ENCODE peak calls at places on chromosomes 12 and 14, in nine cellular contexts. One of them, this sample, is unnamed.

GRCh38 chr12:131943389-131943788 is 6.4 kb upstream of the EP400 start:
- DNase-seq in foreskin keratinocyte: no peak
- DNase-seq in HFF-Myc: no peak
- DNase-seq in GM13977: no peak
- DNase-seq in brain microvascular endothelial cell: no peak
- DNase-seq in astrocyte of the spinal cord: no peak
- DNase-seq in HCT116: no peak
- DNase-seq in cardiac muscle cell: no peak
- DNase-seq in WERI-Rb-1: no peak
- DNase-seq in this sample: no peak

GRCh38 chr12:63362801-63363200 is 211.8 kb upstream of the AVPR1A start:
- DNase-seq in foreskin keratinocyte: peak
- DNase-seq in HFF-Myc: peak
- DNase-seq in GM13977: no peak
- DNase-seq in brain microvascular endothelial cell: peak
- DNase-seq in astrocyte of the spinal cord: peak
- DNase-seq in HCT116: no peak
- DNase-seq in cardiac muscle cell: no peak
- DNase-seq in WERI-Rb-1: no peak
- DNase-seq in this sample: peak

GRCh38 chr12:50614167-50614762 is 109.5 kb downstream of the DIP2B start:
- DNase-seq in foreskin keratinocyte: peak
- DNase-seq in HFF-Myc: no peak
- DNase-seq in GM13977: no peak
- DNase-seq in brain microvascular endothelial cell: peak
- DNase-seq in astrocyte of the spinal cord: peak
- DNase-seq in HCT116: peak
- DNase-seq in cardiac muscle cell: peak
- DNase-seq in WERI-Rb-1: no peak
- DNase-seq in this sample: peak

GRCh38 chr12:78562358-78563205 is 302.0 kb upstream of the SYT1 start:
- DNase-seq in foreskin keratinocyte: peak
- DNase-seq in HFF-Myc: peak
- DNase-seq in GM13977: no peak
- DNase-seq in brain microvascular endothelial cell: peak
- DNase-seq in astrocyte of the spinal cord: peak
- DNase-seq in HCT116: peak
- DNase-seq in cardiac muscle cell: peak
- DNase-seq in WERI-Rb-1: no peak
- DNase-seq in this sample: peak

GRCh38 chr12:47556631-47557030 is 149.2 kb downstream of the RPAP3 start:
- DNase-seq in foreskin keratinocyte: no peak
- DNase-seq in HFF-Myc: no peak
- DNase-seq in GM13977: no peak
- DNase-seq in brain microvascular endothelial cell: no peak
- DNase-seq in astrocyte of the spinal cord: no peak
- DNase-seq in HCT116: no peak
- DNase-seq in cardiac muscle cell: no peak
- DNase-seq in WERI-Rb-1: no peak
- DNase-seq in this sample: peak

GRCh38 chr12:54941659-54942058 is 42.9 kb downstream of the TESPA1 start:
- DNase-seq in foreskin keratinocyte: no peak
- DNase-seq in HFF-Myc: no peak
- DNase-seq in GM13977: no peak
- DNase-seq in brain microvascular endothelial cell: no peak
- DNase-seq in astrocyte of the spinal cord: no peak
- DNase-seq in HCT116: no peak
- DNase-seq in cardiac muscle cell: no peak
- DNase-seq in WERI-Rb-1: no peak
- DNase-seq in this sample: no peak

GRCh38 chr12:1936406-1937320 is 18.2 kb upstream of the CACNA2D4 start:
- DNase-seq in foreskin keratinocyte: peak
- DNase-seq in HFF-Myc: no peak
- DNase-seq in GM13977: no peak
- DNase-seq in brain microvascular endothelial cell: peak
- DNase-seq in astrocyte of the spinal cord: peak
- DNase-seq in HCT116: no peak
- DNase-seq in cardiac muscle cell: peak
- DNase-seq in WERI-Rb-1: no peak
- DNase-seq in this sample: peak

GRCh38 chr14:100127853-100128455 is 31.5 kb downstream of the DEGS2 start:
- DNase-seq in foreskin keratinocyte: no peak
- DNase-seq in HFF-Myc: no peak
- DNase-seq in GM13977: no peak
- DNase-seq in brain microvascular endothelial cell: no peak
- DNase-seq in astrocyte of the spinal cord: no peak
- DNase-seq in HCT116: no peak
- DNase-seq in cardiac muscle cell: no peak
- DNase-seq in WERI-Rb-1: no peak
- DNase-seq in this sample: no peak

GRCh38 chr12:124537525-124538193 is 29.8 kb downstream of the NCOR2 start:
- DNase-seq in foreskin keratinocyte: no peak
- DNase-seq in HFF-Myc: no peak
- DNase-seq in GM13977: no peak
- DNase-seq in brain microvascular endothelial cell: no peak
- DNase-seq in astrocyte of the spinal cord: no peak
- DNase-seq in HCT116: no peak
- DNase-seq in cardiac muscle cell: no peak
- DNase-seq in WERI-Rb-1: peak
- DNase-seq in this sample: no peak

GRCh38 chr12:4742421-4742970 is 22.3 kb downstream of the GALNT8 start:
- DNase-seq in foreskin keratinocyte: no peak
- DNase-seq in HFF-Myc: no peak
- DNase-seq in GM13977: no peak
- DNase-seq in brain microvascular endothelial cell: no peak
- DNase-seq in astrocyte of the spinal cord: no peak
- DNase-seq in HCT116: no peak
- DNase-seq in cardiac muscle cell: no peak
- DNase-seq in WERI-Rb-1: no peak
- DNase-seq in this sample: no peak

GRCh38 chr12:86634706-86635410 is 378.7 kb upstream of the MGAT4C start:
- DNase-seq in foreskin keratinocyte: peak
- DNase-seq in HFF-Myc: no peak
- DNase-seq in GM13977: no peak
- DNase-seq in brain microvascular endothelial cell: no peak
- DNase-seq in astrocyte of the spinal cord: peak
- DNase-seq in HCT116: no peak
- DNase-seq in cardiac muscle cell: peak
- DNase-seq in WERI-Rb-1: no peak
- DNase-seq in this sample: peak

GRCh38 chr12:2664721-2665577 is 129.8 kb upstream of the FKBP4 start:
- DNase-seq in foreskin keratinocyte: no peak
- DNase-seq in HFF-Myc: no peak
- DNase-seq in GM13977: no peak
- DNase-seq in brain microvascular endothelial cell: no peak
- DNase-seq in astrocyte of the spinal cord: no peak
- DNase-seq in HCT116: no peak
- DNase-seq in cardiac muscle cell: no peak
- DNase-seq in WERI-Rb-1: no peak
- DNase-seq in this sample: no peak

GRCh38 chr14:22112004-22112403 is 438.4 kb upstream of the OR4E1 start:
- DNase-seq in foreskin keratinocyte: no peak
- DNase-seq in HFF-Myc: no peak
- DNase-seq in GM13977: peak
- DNase-seq in brain microvascular endothelial cell: no peak
- DNase-seq in astrocyte of the spinal cord: no peak
- DNase-seq in HCT116: no peak
- DNase-seq in cardiac muscle cell: no peak
- DNase-seq in WERI-Rb-1: peak
- DNase-seq in this sample: peak

GRCh38 chr14:57268161-57269067 is at the start of the genes AP5M1 and EXOC5:
- DNase-seq in foreskin keratinocyte: peak
- DNase-seq in HFF-Myc: peak
- DNase-seq in GM13977: peak
- DNase-seq in brain microvascular endothelial cell: peak
- DNase-seq in astrocyte of the spinal cord: peak
- DNase-seq in HCT116: peak
- DNase-seq in cardiac muscle cell: peak
- DNase-seq in WERI-Rb-1: peak
- DNase-seq in this sample: peak
- TF ChIP-seq CTCF in foreskin keratinocyte: no peak
- TF ChIP-seq CTCF in HFF-Myc: no peak
- TF ChIP-seq CTCF in GM13977: peak
- TF ChIP-seq CTCF in brain microvascular endothelial cell: no peak
- TF ChIP-seq CTCF in astrocyte of the spinal cord: no peak
- TF ChIP-seq CTCF in HCT116: no peak
- TF ChIP-seq CTCF in cardiac muscle cell: no peak
- TF ChIP-seq CTCF in WERI-Rb-1: peak
- TF ChIP-seq CTCF in this sample: no peak

GRCh38 chr14:101557811-101558738 is 3.2 kb upstream of the DIO3 start:
- DNase-seq in foreskin keratinocyte: no peak
- DNase-seq in HFF-Myc: no peak
- DNase-seq in GM13977: no peak
- DNase-seq in brain microvascular endothelial cell: no peak
- DNase-seq in astrocyte of the spinal cord: no peak
- DNase-seq in HCT116: no peak
- DNase-seq in cardiac muscle cell: peak
- DNase-seq in WERI-Rb-1: peak
- DNase-seq in this sample: peak
- TF ChIP-seq CTCF in foreskin keratinocyte: no peak
- TF ChIP-seq CTCF in HFF-Myc: peak
- TF ChIP-seq CTCF in GM13977: no peak
- TF ChIP-seq CTCF in brain microvascular endothelial cell: peak
- TF ChIP-seq CTCF in astrocyte of the spinal cord: no peak
- TF ChIP-seq CTCF in HCT116: no peak
- TF ChIP-seq CTCF in cardiac muscle cell: peak
- TF ChIP-seq CTCF in WERI-Rb-1: peak
- TF ChIP-seq CTCF in this sample: no peak

GRCh38 chr12:108981835-108982234 is 39.0 kb downstream of the SVOP start:
- DNase-seq in foreskin keratinocyte: no peak
- DNase-seq in HFF-Myc: no peak
- DNase-seq in GM13977: no peak
- DNase-seq in brain microvascular endothelial cell: no peak
- DNase-seq in astrocyte of the spinal cord: no peak
- DNase-seq in HCT116: no peak
- DNase-seq in cardiac muscle cell: no peak
- DNase-seq in WERI-Rb-1: no peak
- DNase-seq in this sample: no peak
- TF ChIP-seq CTCF in foreskin keratinocyte: no peak
- TF ChIP-seq CTCF in HFF-Myc: no peak
- TF ChIP-seq CTCF in GM13977: no peak
- TF ChIP-seq CTCF in brain microvascular endothelial cell: no peak
- TF ChIP-seq CTCF in astrocyte of the spinal cord: no peak
- TF ChIP-seq CTCF in HCT116: no peak
- TF ChIP-seq CTCF in cardiac muscle cell: no peak
- TF ChIP-seq CTCF in WERI-Rb-1: no peak
- TF ChIP-seq CTCF in this sample: no peak

GRCh38 chr12:52442600-52443061 is 8.5 kb upstream of the KRT75 start:
- DNase-seq in foreskin keratinocyte: peak
- DNase-seq in HFF-Myc: peak
- DNase-seq in GM13977: no peak
- DNase-seq in brain microvascular endothelial cell: peak
- DNase-seq in astrocyte of the spinal cord: peak
- DNase-seq in HCT116: peak
- DNase-seq in cardiac muscle cell: peak
- DNase-seq in WERI-Rb-1: no peak
- DNase-seq in this sample: peak
- TF ChIP-seq CTCF in foreskin keratinocyte: peak
- TF ChIP-seq CTCF in HFF-Myc: no peak
- TF ChIP-seq CTCF in GM13977: no peak
- TF ChIP-seq CTCF in brain microvascular endothelial cell: peak
- TF ChIP-seq CTCF in astrocyte of the spinal cord: peak
- TF ChIP-seq CTCF in HCT116: peak
- TF ChIP-seq CTCF in cardiac muscle cell: peak
- TF ChIP-seq CTCF in WERI-Rb-1: no peak
- TF ChIP-seq CTCF in this sample: no peak

DNA sequence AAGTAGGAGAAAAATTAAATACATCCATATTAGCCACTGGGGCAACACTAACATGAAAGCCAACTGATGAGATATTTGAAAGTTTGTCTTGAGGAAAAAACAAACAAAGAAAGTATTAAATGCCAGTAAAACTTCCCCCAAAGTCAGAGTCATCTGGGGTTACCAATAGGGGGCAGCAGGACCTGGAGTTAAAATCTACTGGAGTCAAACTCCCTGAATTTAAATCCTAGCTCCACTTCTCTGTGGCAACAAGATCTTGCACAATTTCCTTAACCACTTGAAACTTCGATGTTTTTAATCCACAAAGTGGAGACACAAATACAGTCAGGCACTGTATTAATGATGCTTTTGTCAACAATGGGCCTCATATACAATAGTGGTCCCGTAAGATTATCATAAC is 14.4 kb downstream of the PLEKHG7 start:
- DNase-seq in foreskin keratinocyte: no peak
- DNase-seq in HFF-Myc: peak
- DNase-seq in GM13977: no peak
- DNase-seq in brain microvascular endothelial cell: peak
- DNase-seq in astrocyte of the spinal cord: peak
- DNase-seq in HCT116: peak
- DNase-seq in cardiac muscle cell: peak
- DNase-seq in WERI-Rb-1: peak
- DNase-seq in this sample: peak
- TF ChIP-seq CTCF in foreskin keratinocyte: peak
- TF ChIP-seq CTCF in HFF-Myc: peak
- TF ChIP-seq CTCF in GM13977: peak
- TF ChIP-seq CTCF in brain microvascular endothelial cell: peak
- TF ChIP-seq CTCF in astrocyte of the spinal cord: peak
- TF ChIP-seq CTCF in HCT116: peak
- TF ChIP-seq CTCF in cardiac muscle cell: peak
- TF ChIP-seq CTCF in WERI-Rb-1: peak
- TF ChIP-seq CTCF in this sample: peak

GRCh38 chr14:92039720-92040430 is at the start of gene TRIP11:
- DNase-seq in foreskin keratinocyte: peak
- DNase-seq in HFF-Myc: peak
- DNase-seq in GM13977: peak
- DNase-seq in brain microvascular endothelial cell: peak
- DNase-seq in astrocyte of the spinal cord: peak
- DNase-seq in HCT116: peak
- DNase-seq in cardiac muscle cell: peak
- DNase-seq in WERI-Rb-1: peak
- DNase-seq in this sample: peak
- TF ChIP-seq CTCF in foreskin keratinocyte: no peak
- TF ChIP-seq CTCF in HFF-Myc: no peak
- TF ChIP-seq CTCF in GM13977: no peak
- TF ChIP-seq CTCF in brain microvascular endothelial cell: no peak
- TF ChIP-seq CTCF in astrocyte of the spinal cord: no peak
- TF ChIP-seq CTCF in HCT116: no peak
- TF ChIP-seq CTCF in cardiac muscle cell: no peak
- TF ChIP-seq CTCF in WERI-Rb-1: no peak
- TF ChIP-seq CTCF in this sample: no peak

DNA sequence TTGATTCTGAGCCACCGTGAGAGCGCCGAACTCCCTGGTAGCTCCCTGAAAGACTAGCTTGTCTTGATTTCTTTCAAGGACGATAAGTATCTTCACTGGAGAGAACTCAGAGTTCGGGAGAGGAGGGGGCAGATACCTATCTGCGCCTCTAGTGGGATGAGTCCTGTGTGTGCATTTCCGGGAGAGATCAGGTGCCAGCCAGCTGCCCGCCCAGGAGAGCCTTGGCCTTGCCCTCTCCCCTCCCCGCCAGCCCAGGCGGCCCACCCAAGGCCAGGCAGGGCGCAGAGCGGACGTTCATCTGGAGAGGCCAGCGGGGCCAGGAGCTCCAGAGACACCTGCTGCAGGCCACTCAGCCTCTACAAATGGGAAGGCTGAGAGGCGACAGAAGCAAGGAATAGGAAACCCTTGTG is 1.0 kb downstream of the CD9 start:
- DNase-seq in foreskin keratinocyte: no peak
- DNase-seq in HFF-Myc: no peak
- DNase-seq in GM13977: no peak
- DNase-seq in brain microvascular endothelial cell: no peak
- DNase-seq in astrocyte of the spinal cord: no peak
- DNase-seq in HCT116: no peak
- DNase-seq in cardiac muscle cell: no peak
- DNase-seq in WERI-Rb-1: no peak
- DNase-seq in this sample: peak
- TF ChIP-seq CTCF in foreskin keratinocyte: peak
- TF ChIP-seq CTCF in HFF-Myc: no peak
- TF ChIP-seq CTCF in GM13977: no peak
- TF ChIP-seq CTCF in brain microvascular endothelial cell: no peak
- TF ChIP-seq CTCF in astrocyte of the spinal cord: no peak
- TF ChIP-seq CTCF in HCT116: peak
- TF ChIP-seq CTCF in cardiac muscle cell: no peak
- TF ChIP-seq CTCF in WERI-Rb-1: no peak
- TF ChIP-seq CTCF in this sample: no peak

GRCh38 chr12:128424931-128425431 is 158.0 kb downstream of the TMEM132C start:
- DNase-seq in foreskin keratinocyte: no peak
- DNase-seq in HFF-Myc: no peak
- DNase-seq in GM13977: no peak
- DNase-seq in brain microvascular endothelial cell: no peak
- DNase-seq in astrocyte of the spinal cord: no peak
- DNase-seq in HCT116: no peak
- DNase-seq in cardiac muscle cell: no peak
- DNase-seq in WERI-Rb-1: no peak
- DNase-seq in this sample: no peak
- TF ChIP-seq CTCF in foreskin keratinocyte: no peak
- TF ChIP-seq CTCF in HFF-Myc: no peak
- TF ChIP-seq CTCF in GM13977: no peak
- TF ChIP-seq CTCF in brain microvascular endothelial cell: no peak
- TF ChIP-seq CTCF in astrocyte of the spinal cord: no peak
- TF ChIP-seq CTCF in HCT116: no peak
- TF ChIP-seq CTCF in cardiac muscle cell: no peak
- TF ChIP-seq CTCF in WERI-Rb-1: no peak
- TF ChIP-seq CTCF in this sample: no peak